ENCODE peak calls at places on chromosome 21, in five cellular contexts. One of them, this sample, is unnamed.

GRCh38 chr21:23725576-23725975 is 1881.7 kb downstream of the MRPL39 start:
- DNase-seq in endothelial cell of umbilical vein: no peak
- DNase-seq in SK-MEL-5: peak; percentile 54
- DNase-seq in heart left ventricle: no peak
- DNase-seq in GM12891: no peak
- DNase-seq in this sample: no peak

GRCh38 chr21:39924577-39925308 is 57.5 kb downstream of the PCP4 start:
- DNase-seq in endothelial cell of umbilical vein: no peak
- DNase-seq in SK-MEL-5: peak; percentile 8
- DNase-seq in heart left ventricle: no peak
- DNase-seq in GM12891: no peak
- DNase-seq in this sample: no peak

GRCh38 chr21:36848875-36849274 is 117.6 kb downstream of the HLCS start:
- DNase-seq in endothelial cell of umbilical vein: no peak
- DNase-seq in SK-MEL-5: no peak
- DNase-seq in heart left ventricle: no peak
- DNase-seq in GM12891: no peak
- DNase-seq in this sample: no peak

GRCh38 chr21:32813265-32813903 is 41.8 kb upstream of the PAXBP1 start:
- DNase-seq in endothelial cell of umbilical vein: peak; percentile 40
- DNase-seq in SK-MEL-5: no peak
- DNase-seq in heart left ventricle: no peak
- DNase-seq in GM12891: no peak
- DNase-seq in this sample: no peak

GRCh38 chr21:46551636-46552241 is 53.1 kb downstream of the S100B start:
- DNase-seq in endothelial cell of umbilical vein: no peak
- DNase-seq in SK-MEL-5: no peak
- DNase-seq in heart left ventricle: no peak
- DNase-seq in GM12891: no peak
- DNase-seq in this sample: peak; percentile 70

GRCh38 chr21:44912158-44912473 is 8.6 kb downstream of the ITGB2 start:
- DNase-seq in endothelial cell of umbilical vein: no peak
- DNase-seq in SK-MEL-5: no peak
- DNase-seq in heart left ventricle: no peak
- DNase-seq in GM12891: no peak
- DNase-seq in this sample: no peak

GRCh38 chr21:26471116-26471505 is 102.0 kb downstream of the CYYR1 start:
- DNase-seq in endothelial cell of umbilical vein: no peak
- DNase-seq in SK-MEL-5: no peak
- DNase-seq in heart left ventricle: no peak
- DNase-seq in GM12891: no peak
- DNase-seq in this sample: no peak

GRCh38 chr21:15365751-15366392 is 301.1 kb upstream of the NRIP1 start:
- DNase-seq in endothelial cell of umbilical vein: no peak
- DNase-seq in SK-MEL-5: no peak
- DNase-seq in heart left ventricle: no peak
- DNase-seq in GM12891: no peak
- DNase-seq in this sample: no peak